ENCODE peak calls at places on chromosomes 3 and 15, in four cellular contexts. W is pancreas, C is ovary, P is left lung. Y is an unnamed sample.

GRCh38 chr3:102205647-102206046 is 229.2 kb upstream of the ZPLD1 start:
- DNase-seq in W (no peak), C (no peak), P (no peak), Y (no peak)

GRCh38 chr15:60534051-60534450 is 55.1 kb upstream of the ICE2 start:
- DNase-seq in W (no peak), C (no peak), P (no peak), Y (no peak)

GRCh38 chr3:9028134-9028533 is 64.9 kb upstream of the RAD18 start:
- DNase-seq in W (peak; percentile 90), C (peak; percentile 95), P (peak; percentile 87), Y (no peak)

GRCh38 chr15:99014803-99015676 is 7.4 kb upstream of the PGPEP1L start:
- DNase-seq in W (peak; percentile 84), C (peak; percentile 78), P (peak; percentile 90), Y (no peak)

GRCh38 chr3:189267981-189268613 is 96.3 kb downstream of the TPRG1 start:
- DNase-seq in W (no peak), C (no peak), P (no peak), Y (no peak)

GRCh38 chr15:90142216-90143175 is 40.2 kb upstream of the IDH2 start:
- DNase-seq in W (no peak), C (no peak), P (no peak), Y (no peak)

GRCh38 chr3:128764863-128765262 is 38.9 kb downstream of the RAB7A start:
- DNase-seq in W (no peak), C (no peak), P (peak; percentile 77), Y (no peak)

GRCh38 chr3:36373084-36373483 is 7.2 kb upstream of the STAC start:
- DNase-seq in W (no peak), C (no peak), P (no peak), Y (no peak)

GRCh38 chr3:120498947-120499346 is 48.2 kb upstream of the FSTL1 start:
- DNase-seq in W (no peak), C (no peak), P (no peak), Y (no peak)

GRCh38 chr3:141386611-141387110 is 18.4 kb downstream of the ZBTB38 start:
- DNase-seq in W (no peak), C (no peak), P (no peak), Y (no peak)

GRCh38 chr15:35282965-35283496 is 197.9 kb upstream of the NANOGP8 start:
- DNase-seq in W (no peak), C (no peak), P (no peak), Y (no peak)

GRCh38 chr3:34361921-34362320 is 563.5 kb downstream of the PDCD6IP start:
- DNase-seq in W (no peak), C (no peak), P (no peak), Y (no peak)

GRCh38 chr15:43241100-43241499 is 20.3 kb upstream of the EPB42 start:
- DNase-seq in W (no peak), C (no peak), P (no peak), Y (no peak)

GRCh38 chr3:46700772-46701171 is 420 bp upstream of the TMIE start:
- DNase-seq in W (no peak), C (peak; percentile 55), P (peak; percentile 55), Y (no peak)

GRCh38 chr3:151328298-151329036 is 882 bp downstream of the P2RY13 start:
- DNase-seq in W (no peak), C (no peak), P (no peak), Y (no peak)

GRCh38 chr3:181103605-181104004 is 114.1 kb upstream of the DNAJC19 start:
- DNase-seq in W (no peak), C (no peak), P (no peak), Y (no peak)

GRCh38 chr15:100862162-100862561 is 17.5 kb upstream of the ALDH1A3 start:
- DNase-seq in W (no peak), C (no peak), P (no peak), Y (no peak)

GRCh38 chr3:171044828-171045793 is 18.6 kb upstream of the SLC2A2 start:
- DNase-seq in W (no peak), C (no peak), P (no peak), Y (no peak)

GRCh38 chr3:155270485-155271342 is 22.8 kb downstream of the STRIT1 start:
- DNase-seq in W (no peak), C (no peak), P (no peak), Y (no peak)
- H3K27ac ChIP-seq in W (no peak overlapping the region), C (no peak overlapping the region), P (no peak overlapping the region), Y (no peak overlapping the region)

DNA sequence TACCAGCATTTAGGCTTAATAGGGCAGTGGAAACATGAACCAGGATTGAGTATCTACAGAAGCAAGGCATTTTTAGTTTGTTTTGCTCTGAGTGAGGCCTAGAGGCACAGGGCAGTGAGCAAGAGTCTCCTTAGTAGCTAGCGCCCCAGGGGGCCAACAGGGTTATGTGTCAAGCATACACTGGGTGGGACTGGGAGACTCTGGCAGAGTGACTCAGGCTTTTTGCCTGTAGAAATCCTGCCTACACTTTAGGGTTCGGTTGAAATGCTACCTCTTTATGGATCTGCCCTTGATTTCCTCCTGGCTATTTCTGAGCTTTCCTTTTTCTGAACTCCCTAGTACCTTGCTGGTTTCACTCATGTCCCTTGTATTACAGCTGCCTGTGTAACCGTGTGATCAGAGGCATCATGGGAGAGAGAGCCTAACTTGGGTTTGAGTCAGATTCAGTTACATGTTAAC is 72.2 kb downstream of the TOP2B start:
- DNase-seq in W (no peak), C (peak; percentile 33), P (no peak), Y (no peak)
- H3K27ac ChIP-seq in W (no peak overlapping the region), C (no peak overlapping the region), P (no peak overlapping the region), Y (peak overlapping the region; percentile 31)

GRCh38 chr15:25066708-25067107 is 111.9 kb downstream of the SNRPN start:
- DNase-seq in W (no peak), C (no peak), P (no peak), Y (no peak)
- H3K27ac ChIP-seq in W (no peak overlapping the region), C (no peak overlapping the region), P (no peak overlapping the region), Y (no peak overlapping the region)

DNA sequence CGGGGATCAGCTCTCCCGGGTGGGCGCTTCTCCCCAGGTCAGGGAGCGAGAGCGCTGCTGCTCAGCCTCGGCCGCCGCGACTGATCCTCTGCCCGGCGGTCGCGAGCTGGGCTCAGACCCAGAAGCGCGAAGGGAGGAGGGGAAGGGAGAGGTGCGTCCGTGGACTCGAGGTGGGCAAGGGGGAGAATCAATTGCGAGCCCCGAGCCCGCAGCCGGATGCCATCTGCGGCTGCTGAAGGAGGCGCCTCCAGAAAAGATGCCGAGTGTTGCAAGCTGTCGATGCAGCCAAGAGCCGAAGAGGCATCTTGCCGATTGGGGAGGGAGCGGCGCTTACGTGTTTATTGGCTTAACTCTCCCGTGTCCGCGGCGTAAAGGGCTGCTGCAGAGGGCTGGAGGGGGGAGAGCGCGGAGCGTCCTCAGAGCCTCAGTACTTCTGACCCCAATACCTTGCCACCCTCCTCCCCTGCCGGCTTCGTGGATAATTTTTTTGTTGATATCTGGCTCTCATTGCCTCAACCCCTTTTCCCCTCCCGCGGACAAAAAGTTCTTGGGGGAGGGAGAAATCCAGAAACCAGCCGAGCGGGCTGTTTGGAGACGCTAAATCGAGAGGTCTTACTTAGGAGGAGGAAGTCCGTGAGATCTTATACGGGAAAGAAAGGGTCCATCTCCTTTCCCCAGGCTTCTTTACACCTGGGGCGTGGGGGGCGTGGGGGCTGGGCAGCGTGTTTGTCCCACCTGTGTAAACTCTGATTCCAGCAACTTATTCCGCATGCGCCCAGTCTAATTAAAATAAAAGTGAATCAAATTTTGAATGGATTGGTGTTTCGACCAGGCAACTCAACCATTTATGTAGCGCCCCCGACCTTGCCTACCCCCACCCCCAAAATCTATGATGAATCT is at the start of gene CADPS:
- DNase-seq in W (peak; percentile 26), C (peak; percentile 14), P (no peak), Y (no peak)
- H3K27ac ChIP-seq in W (peak within 1 kb of the TSS; percentile 78), C (no peak within 1 kb of the TSS), P (no peak within 1 kb of the TSS), Y (no peak within 1 kb of the TSS)

GRCh38 chr3:172370434-172370833 is 77.8 kb downstream of the GHSR start:
- DNase-seq in W (no peak), C (no peak), P (no peak), Y (no peak)
- H3K27ac ChIP-seq in W (no peak overlapping the region), C (no peak overlapping the region), P (no peak overlapping the region), Y (no peak overlapping the region)

Y was measured in esophagus squamous epithelium.